ENCODE peak calls at places on chromosome 9, in seven cellular contexts. W, M, N, B, R, T and A are unnamed samples.

GRCh38 chr9:135513351-135513846 is 7.8 kb upstream of the LCN1 start:
- DNase-seq in R (no peak), T (no peak), N (no peak), M (no peak), B (no peak), W (no peak), A (no peak)

GRCh38 chr9:112856843-112857242 is 33.8 kb downstream of the SLC46A2 start:
- DNase-seq in M (no peak), N (no peak), B (no peak), W (no peak), T (no peak), R (no peak), A (no peak)

GRCh38 chr9:131464354-131465000 is 38.2 kb upstream of the POMT1 start:
- DNase-seq in M (no peak), T (no peak), B (no peak), W (no peak), R (no peak), N (peak; percentile 26), A (no peak)

GRCh38 chr9:127930298-127931091 is at the start of gene PIP5KL1:
- DNase-seq in W (no peak), M (peak; percentile 82), B (no peak), N (peak; percentile 84), T (no peak), R (peak; percentile 71), A (peak; percentile 70)

GRCh38 chr9:35793461-35793860 is 2.1 kb downstream of the NPR2 start:
- DNase-seq in R (no peak), B (no peak), T (no peak), M (no peak), N (no peak), W (no peak), A (no peak)

GRCh38 chr9:79431019-79431679 is 140.6 kb upstream of the TLE4 start:
- DNase-seq in T (no peak), B (no peak), M (no peak), R (no peak), W (no peak), N (no peak), A (no peak)

GRCh38 chr9:4674783-4675182 is 4.6 kb upstream of the CDC37L1 start:
- DNase-seq in W (no peak), T (peak; percentile 93), B (peak; percentile 94), M (no peak), N (no peak), R (peak; percentile 65), A (no peak)

GRCh38 chr9:134775552-134775951 is 105.1 kb upstream of the FCN2 start:
- DNase-seq in T (peak; percentile 10), N (no peak), W (peak; percentile 23), M (no peak), B (no peak), R (no peak), A (no peak)

GRCh38 chr9:23774266-23774665 is 51.8 kb downstream of the ELAVL2 start:
- DNase-seq in R (no peak), W (no peak), N (no peak), B (no peak), T (no peak), M (no peak), A (no peak)

DNA sequence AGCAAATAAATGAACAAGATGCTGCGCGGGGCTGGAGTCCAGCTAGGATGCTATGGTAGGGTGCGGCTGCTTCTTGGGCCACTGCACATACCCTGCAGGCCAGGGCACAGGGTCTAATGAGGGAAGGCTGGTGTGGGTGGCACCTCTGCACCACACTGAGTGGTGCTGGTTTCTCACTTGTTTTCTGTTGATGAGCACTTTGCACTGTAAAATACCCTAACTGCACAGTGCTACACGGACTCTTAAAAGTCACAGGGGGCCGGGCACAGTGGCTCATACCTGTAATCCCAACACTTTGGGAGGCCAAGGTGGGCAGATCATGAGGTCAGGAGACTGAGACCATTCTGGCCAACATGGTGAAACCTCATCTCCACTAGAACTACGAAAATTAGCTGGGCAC is 52.7 kb upstream of the DMRT1 start:
- DNase-seq in R (no peak), N (no peak), W (no peak), T (no peak), B (no peak), M (no peak), A (no peak)
- TF ChIP-seq CTCF in R (no peak), N (no peak), W (no peak), T (no peak), B (no peak), M (no peak), A (no peak)

GRCh38 chr9:114445616-114446015 is 57.8 kb upstream of the AKNA start:
- DNase-seq in R (no peak), B (no peak), M (no peak), T (no peak), W (no peak), N (no peak), A (no peak)
- TF ChIP-seq CTCF in R (no peak), B (no peak), M (no peak), T (no peak), W (no peak), N (no peak), A (no peak)

DNA sequence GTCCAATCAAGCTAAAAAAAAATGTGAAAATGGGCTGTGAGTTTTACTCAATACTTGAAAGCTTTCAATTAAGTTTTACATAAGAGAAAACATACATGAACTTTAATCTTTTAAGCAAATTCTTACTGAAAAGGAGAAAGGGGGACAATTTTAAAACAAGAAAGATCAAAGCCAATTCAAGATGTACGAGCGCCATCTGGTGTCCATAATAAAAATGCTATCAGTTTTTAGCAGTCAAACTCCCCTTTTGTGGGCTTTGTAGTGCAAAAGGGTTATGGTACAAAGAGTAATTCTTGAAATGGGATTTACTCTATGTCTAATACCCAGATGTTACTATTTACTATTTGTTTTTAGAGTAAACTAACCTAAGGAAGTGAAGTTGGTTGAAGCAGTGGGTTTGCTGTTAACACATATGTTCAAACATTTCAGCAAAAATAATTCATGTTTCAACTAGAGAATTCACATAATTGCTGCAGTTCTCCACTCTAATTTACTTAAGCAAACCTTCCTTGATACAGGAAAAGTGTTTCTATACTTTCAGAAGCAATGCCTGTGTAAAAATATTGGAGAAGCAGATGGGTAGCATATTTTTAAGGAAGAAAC is 228.2 kb upstream of the TYRP1 start:
- DNase-seq in T (no peak), N (peak; percentile 42), W (no peak), M (no peak), B (peak; percentile 2), R (no peak), A (no peak)
- TF ChIP-seq CTCF in T (peak; percentile 36), N (peak; percentile 33), W (peak; percentile 46), M (peak; percentile 79), B (peak; percentile 40), R (peak; percentile 66), A (no peak)

GRCh38 chr9:98484218-98484617 is 224.5 kb downstream of the GABBR2 start:
- DNase-seq in B (no peak), M (no peak), N (no peak), W (no peak), R (no peak), T (no peak), A (no peak)
- TF ChIP-seq CTCF in B (no peak), M (no peak), N (no peak), W (no peak), R (no peak), T (no peak), A (no peak)

DNA sequence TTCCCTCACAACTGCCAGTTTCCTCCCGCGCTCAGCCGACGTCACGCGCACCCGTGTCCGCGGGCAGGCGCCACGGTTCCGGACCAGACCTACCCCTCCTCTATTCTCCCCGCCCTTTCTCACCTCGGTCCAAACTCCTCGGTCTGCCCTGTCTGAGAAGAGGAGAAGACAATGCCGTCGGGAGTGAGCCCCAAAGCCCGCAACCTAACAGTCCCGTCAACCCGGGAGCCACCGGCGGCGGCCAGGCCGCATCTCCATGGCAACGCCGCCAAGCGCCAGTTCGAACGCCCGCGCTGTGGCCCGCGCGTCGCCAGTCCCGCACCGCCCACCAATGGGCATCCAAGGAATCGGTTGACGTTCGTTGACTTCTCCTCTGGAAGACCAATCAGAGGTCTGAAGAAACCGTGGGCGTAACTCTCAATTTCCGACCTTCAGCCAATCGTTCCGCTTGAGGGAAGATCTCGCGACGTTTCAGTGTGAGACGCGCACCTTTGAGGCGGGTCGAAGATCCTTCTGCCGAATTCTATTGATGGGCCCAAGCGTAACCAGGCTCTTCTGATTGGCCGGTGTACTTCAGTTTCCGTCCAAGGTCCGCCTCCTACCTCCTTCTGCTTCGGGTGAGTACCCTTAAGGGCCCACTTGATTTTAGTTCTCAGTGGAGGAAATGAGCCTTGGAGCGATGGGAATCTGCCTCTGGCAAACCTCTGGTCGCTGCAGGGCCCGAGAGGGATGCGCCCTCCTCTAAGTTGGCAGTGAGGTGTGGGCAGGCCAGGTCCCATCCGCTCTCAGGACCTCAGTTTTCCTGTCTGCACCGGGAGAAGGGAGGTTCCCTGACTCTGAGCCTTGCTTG is at the start of the genes KIF24 and NUDT2:
- DNase-seq in B (peak; percentile 100), W (peak; percentile 100), N (peak; percentile 100), T (peak; percentile 99), M (peak; percentile 96), R (peak; percentile 100), A (peak; percentile 95)
- TF ChIP-seq CTCF in B (no peak), W (no peak), N (no peak), T (no peak), M (no peak), R (no peak), A (no peak)